ENCODE peak calls at places on chromosomes 5 and 9, in five cellular contexts. One of them, this sample, is unnamed.
A peak's percentile ranks its signal among the peaks of the same experiment; 100 is the strongest.

GRCh38 chr5:96997265-96997859 is 61.5 kb downstream of the LNPEP start:
- DNase-seq in uterus: no peak
- DNase-seq in left ventricle myocardium inferior: no peak
- DNase-seq in tibial artery: no peak
- DNase-seq in CD8-positive, alpha-beta T cell: no peak
- DNase-seq in this sample: no peak

GRCh38 chr5:143023447-143024096 is 253.4 kb downstream of the ARHGAP26 start:
- DNase-seq in left ventricle myocardium inferior: peak; percentile 79
- DNase-seq in uterus: peak; percentile 47
- DNase-seq in CD8-positive, alpha-beta T cell: no peak
- DNase-seq in tibial artery: peak; percentile 24
- DNase-seq in this sample: no peak

GRCh38 chr9:109085510-109085909 is 34.2 kb downstream of the TMEM245 start:
- DNase-seq in uterus: no peak
- DNase-seq in CD8-positive, alpha-beta T cell: no peak
- DNase-seq in tibial artery: no peak
- DNase-seq in left ventricle myocardium inferior: no peak
- DNase-seq in this sample: no peak

GRCh38 chr5:3833566-3833965 is 237.9 kb downstream of the IRX1 start:
- DNase-seq in left ventricle myocardium inferior: no peak
- DNase-seq in tibial artery: no peak
- DNase-seq in CD8-positive, alpha-beta T cell: no peak
- DNase-seq in uterus: no peak
- DNase-seq in this sample: no peak

GRCh38 chr9:17433526-17433925 is 145.3 kb upstream of the SH3GL2 start:
- DNase-seq in left ventricle myocardium inferior: no peak
- DNase-seq in tibial artery: no peak
- DNase-seq in CD8-positive, alpha-beta T cell: no peak
- DNase-seq in uterus: no peak
- DNase-seq in this sample: no peak

GRCh38 chr5:173228639-173229380 is 6.2 kb downstream of the NKX2-5 start:
- DNase-seq in tibial artery: no peak
- DNase-seq in CD8-positive, alpha-beta T cell: no peak
- DNase-seq in uterus: no peak
- DNase-seq in left ventricle myocardium inferior: no peak
- DNase-seq in this sample: no peak

GRCh38 chr9:114224247-114224610 is 68.9 kb downstream of the COL27A1 start:
- DNase-seq in left ventricle myocardium inferior: no peak
- DNase-seq in tibial artery: no peak
- DNase-seq in CD8-positive, alpha-beta T cell: no peak
- DNase-seq in uterus: no peak
- DNase-seq in this sample: no peak

GRCh38 chr9:31519011-31519410 is 865.4 kb upstream of the ACO1 start:
- DNase-seq in uterus: no peak
- DNase-seq in left ventricle myocardium inferior: no peak
- DNase-seq in tibial artery: no peak
- DNase-seq in CD8-positive, alpha-beta T cell: no peak
- DNase-seq in this sample: no peak

GRCh38 chr5:56006094-56006493 is 11.3 kb upstream of the IL6ST start:
- DNase-seq in left ventricle myocardium inferior: no peak
- DNase-seq in CD8-positive, alpha-beta T cell: no peak
- DNase-seq in tibial artery: no peak
- DNase-seq in uterus: no peak
- DNase-seq in this sample: no peak

GRCh38 chr5:149881069-149881622 is 63.4 kb downstream of the PDE6A start:
- DNase-seq in uterus: no peak
- DNase-seq in CD8-positive, alpha-beta T cell: no peak
- DNase-seq in left ventricle myocardium inferior: no peak
- DNase-seq in tibial artery: no peak
- DNase-seq in this sample: no peak

GRCh38 chr5:127820910-127821553 is 117.8 kb downstream of the CCDC192 start:
- DNase-seq in tibial artery: no peak
- DNase-seq in left ventricle myocardium inferior: no peak
- DNase-seq in uterus: no peak
- DNase-seq in CD8-positive, alpha-beta T cell: no peak
- DNase-seq in this sample: no peak

GRCh38 chr5:131353991-131354390 is 90.1 kb downstream of the CDC42SE2 start:
- DNase-seq in CD8-positive, alpha-beta T cell: no peak
- DNase-seq in left ventricle myocardium inferior: no peak
- DNase-seq in uterus: no peak
- DNase-seq in tibial artery: no peak
- DNase-seq in this sample: no peak

GRCh38 chr9:87152206-87152605 is 204.9 kb upstream of the GAS1 start:
- DNase-seq in left ventricle myocardium inferior: no peak
- DNase-seq in tibial artery: no peak
- DNase-seq in uterus: no peak
- DNase-seq in CD8-positive, alpha-beta T cell: no peak
- DNase-seq in this sample: no peak

GRCh38 chr9:87147803-87148202 is 200.5 kb upstream of the GAS1 start:
- DNase-seq in uterus: no peak
- DNase-seq in CD8-positive, alpha-beta T cell: no peak
- DNase-seq in tibial artery: no peak
- DNase-seq in left ventricle myocardium inferior: no peak
- DNase-seq in this sample: no peak

GRCh38 chr9:87149794-87150193 is 202.5 kb upstream of the GAS1 start:
- DNase-seq in left ventricle myocardium inferior: no peak
- DNase-seq in uterus: no peak
- DNase-seq in CD8-positive, alpha-beta T cell: no peak
- DNase-seq in tibial artery: no peak
- DNase-seq in this sample: no peak

DNA sequence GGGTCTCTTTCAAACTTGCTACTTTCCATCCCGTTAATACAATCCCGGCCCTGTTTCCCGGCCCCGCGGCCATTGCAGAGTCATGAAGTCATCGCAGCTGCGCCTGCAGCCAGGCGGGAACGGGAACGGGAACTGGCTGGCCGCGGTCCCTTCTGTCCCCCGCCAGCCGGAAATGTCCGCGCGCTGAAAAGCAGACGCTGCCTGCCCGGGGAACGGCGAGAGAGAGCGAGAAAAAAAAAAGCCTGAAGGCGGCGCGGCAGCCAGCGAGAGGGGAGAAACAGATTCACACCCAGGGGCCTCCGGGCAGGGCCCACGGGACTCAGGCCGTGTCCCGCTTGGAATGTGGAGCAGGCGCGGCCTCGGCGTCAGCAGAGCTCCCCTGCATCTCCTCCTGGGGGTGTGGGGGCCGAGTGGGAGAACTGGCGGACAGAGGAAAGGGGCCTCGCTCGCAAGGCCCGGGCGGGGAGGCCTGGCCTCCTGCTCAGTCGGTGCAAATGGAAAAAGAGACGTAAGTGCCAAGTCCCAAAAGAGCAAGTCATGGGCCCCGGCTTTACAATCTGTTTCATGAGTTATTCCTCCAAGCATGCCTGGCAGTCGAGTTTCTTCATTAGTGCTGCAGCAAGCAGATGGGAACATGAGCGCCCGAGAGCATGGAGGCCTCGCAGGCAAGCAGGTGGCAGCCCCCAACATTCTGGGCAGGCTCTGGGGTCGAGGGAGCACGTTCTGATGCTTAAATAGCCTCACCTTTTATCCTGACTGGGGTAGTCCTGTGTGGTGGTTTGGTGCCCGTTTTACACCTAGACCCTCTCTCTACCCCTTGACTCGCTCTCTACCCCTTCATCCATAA is 201.3 kb upstream of the GAS1 start:
- DNase-seq in CD8-positive, alpha-beta T cell: no peak
- DNase-seq in uterus: peak; percentile 86
- DNase-seq in tibial artery: peak; percentile 86
- DNase-seq in left ventricle myocardium inferior: peak; percentile 89
- DNase-seq in this sample: peak; percentile 50
- H3K27ac ChIP-seq in CD8-positive, alpha-beta T cell: no peak overlapping the region
- H3K27ac ChIP-seq in uterus: peak overlapping the region; percentile 90
- H3K27ac ChIP-seq in tibial artery: peak overlapping the region; percentile 93
- H3K27ac ChIP-seq in left ventricle myocardium inferior: peak overlapping the region; percentile 87
- H3K27ac ChIP-seq in this sample: peak overlapping the region; percentile 73

GRCh38 chr9:74887041-74887980 is at the start of gene TRPM6:
- DNase-seq in left ventricle myocardium inferior: peak; percentile 86
- DNase-seq in CD8-positive, alpha-beta T cell: peak; percentile 56
- DNase-seq in uterus: peak; percentile 63
- DNase-seq in tibial artery: peak; percentile 78
- DNase-seq in this sample: peak; percentile 85
- TF ChIP-seq CTCF in left ventricle myocardium inferior: no peak
- TF ChIP-seq CTCF in CD8-positive, alpha-beta T cell: no peak
- TF ChIP-seq CTCF in uterus: no peak
- TF ChIP-seq CTCF in tibial artery: no peak
- TF ChIP-seq CTCF in this sample: no peak

GRCh38 chr5:138495351-138495750 is 30.1 kb downstream of the EGR1 start:
- DNase-seq in uterus: no peak
- DNase-seq in left ventricle myocardium inferior: no peak
- DNase-seq in tibial artery: no peak
- DNase-seq in CD8-positive, alpha-beta T cell: no peak
- DNase-seq in this sample: no peak
- H3K4me1 ChIP-seq in uterus: no peaks in the 10 kb centered on the region
- H3K4me1 ChIP-seq in left ventricle myocardium inferior: peaks cover 24% of the 10 kb centered on the region
- H3K4me1 ChIP-seq in tibial artery: peaks cover 19% of the 10 kb centered on the region
- H3K4me1 ChIP-seq in CD8-positive, alpha-beta T cell: peaks cover 19% of the 10 kb centered on the region
- H3K4me1 ChIP-seq in this sample: peaks cover 12% of the 10 kb centered on the region

GRCh38 chr5:141512390-141513020 is 23.6 kb downstream of the PCDHGC5 start:
- DNase-seq in uterus: peak; percentile 76
- DNase-seq in tibial artery: peak; percentile 87
- DNase-seq in CD8-positive, alpha-beta T cell: peak; percentile 91
- DNase-seq in left ventricle myocardium inferior: peak; percentile 84
- DNase-seq in this sample: peak; percentile 90
- H3K27ac ChIP-seq in uterus: peak overlapping the region; percentile 97
- H3K27ac ChIP-seq in tibial artery: peak overlapping the region; percentile 91
- H3K27ac ChIP-seq in CD8-positive, alpha-beta T cell: no peak overlapping the region
- H3K27ac ChIP-seq in left ventricle myocardium inferior: peak overlapping the region; percentile 90
- H3K27ac ChIP-seq in this sample: peak overlapping the region; percentile 72

GRCh38 chr9:77429928-77430327 is 218.2 kb downstream of the GNA14 start:
- DNase-seq in uterus: no peak
- DNase-seq in left ventricle myocardium inferior: no peak
- DNase-seq in tibial artery: no peak
- DNase-seq in CD8-positive, alpha-beta T cell: no peak
- DNase-seq in this sample: no peak

GRCh38 chr9:77435688-77436087 is 212.4 kb downstream of the GNA14 start:
- DNase-seq in left ventricle myocardium inferior: no peak
- DNase-seq in uterus: no peak
- DNase-seq in CD8-positive, alpha-beta T cell: no peak
- DNase-seq in tibial artery: no peak
- DNase-seq in this sample: no peak

GRCh38 chr9:77432053-77432452 is 216.1 kb downstream of the GNA14 start:
- DNase-seq in tibial artery: no peak
- DNase-seq in CD8-positive, alpha-beta T cell: no peak
- DNase-seq in left ventricle myocardium inferior: no peak
- DNase-seq in uterus: no peak
- DNase-seq in this sample: no peak

GRCh38 chr9:77435272-77435671 is 212.8 kb downstream of the GNA14 start:
- DNase-seq in uterus: no peak
- DNase-seq in tibial artery: no peak
- DNase-seq in left ventricle myocardium inferior: no peak
- DNase-seq in CD8-positive, alpha-beta T cell: no peak
- DNase-seq in this sample: no peak

GRCh38 chr9:77433675-77434445 is 214.3 kb downstream of the GNA14 start:
- DNase-seq in left ventricle myocardium inferior: peak; percentile 56
- DNase-seq in CD8-positive, alpha-beta T cell: peak; percentile 55
- DNase-seq in tibial artery: peak; percentile 60
- DNase-seq in uterus: peak; percentile 68
- DNase-seq in this sample: peak; percentile 58
- TF ChIP-seq CTCF in left ventricle myocardium inferior: peak; percentile 95
- TF ChIP-seq CTCF in CD8-positive, alpha-beta T cell: peak; percentile 88
- TF ChIP-seq CTCF in tibial artery: peak; percentile 94
- TF ChIP-seq CTCF in uterus: peak; percentile 96
- TF ChIP-seq CTCF in this sample: peak; percentile 76

DNA sequence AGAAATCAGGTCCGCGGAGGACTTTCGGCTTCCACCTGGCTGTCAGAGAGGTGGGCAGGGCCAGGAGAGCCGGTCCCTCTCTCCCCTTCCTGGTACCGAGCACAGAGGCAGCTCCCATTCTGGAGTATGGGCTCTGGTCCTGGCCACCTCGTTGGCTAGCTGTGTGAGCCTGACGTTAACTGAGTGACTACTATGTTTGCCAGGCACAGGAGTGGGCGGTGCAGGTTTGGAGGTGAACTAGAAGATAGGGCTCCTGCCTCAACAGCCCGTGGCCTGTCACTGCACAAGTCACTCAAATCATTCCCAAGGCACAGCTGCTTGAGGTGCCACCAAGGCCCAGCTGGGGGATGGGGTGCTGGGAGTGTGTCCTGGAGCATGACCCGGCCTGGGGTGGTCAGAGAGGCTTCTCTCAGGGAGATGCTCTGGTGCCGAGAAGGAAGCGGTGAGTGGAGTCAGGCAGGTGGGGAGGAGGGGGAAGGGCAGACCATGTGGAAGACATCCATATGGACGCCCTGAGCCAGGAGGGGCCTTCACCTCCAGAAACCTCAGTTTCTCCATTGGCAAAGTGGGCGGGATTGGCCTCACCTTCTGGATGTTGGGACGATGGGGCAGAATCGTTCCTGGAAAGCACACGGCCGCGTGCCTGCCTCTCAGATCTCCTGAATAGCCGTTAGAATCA is 39.5 kb downstream of the NCS1 start:
- DNase-seq in CD8-positive, alpha-beta T cell: no peak
- DNase-seq in tibial artery: no peak
- DNase-seq in left ventricle myocardium inferior: no peak
- DNase-seq in uterus: no peak
- DNase-seq in this sample: no peak
- H3K4me1 ChIP-seq in CD8-positive, alpha-beta T cell: no peaks in the 10 kb centered on the region
- H3K4me1 ChIP-seq in tibial artery: peaks cover 28% of the 10 kb centered on the region
- H3K4me1 ChIP-seq in left ventricle myocardium inferior: no peaks in the 10 kb centered on the region
- H3K4me1 ChIP-seq in uterus: peaks cover 6% of the 10 kb centered on the region
- H3K4me1 ChIP-seq in this sample: no peaks in the 10 kb centered on the region

GRCh38 chr5:72383280-72384205 is 63.4 kb downstream of the PTCD2 start:
- DNase-seq in uterus: no peak
- DNase-seq in tibial artery: no peak
- DNase-seq in CD8-positive, alpha-beta T cell: no peak
- DNase-seq in left ventricle myocardium inferior: no peak
- DNase-seq in this sample: no peak

GRCh38 chr5:72388652-72389051 is 68.5 kb downstream of the PTCD2 start:
- DNase-seq in tibial artery: no peak
- DNase-seq in left ventricle myocardium inferior: peak; percentile 39
- DNase-seq in uterus: peak; percentile 71
- DNase-seq in CD8-positive, alpha-beta T cell: no peak
- DNase-seq in this sample: no peak

GRCh38 chr5:72390836-72391235 is 70.7 kb downstream of the PTCD2 start:
- DNase-seq in left ventricle myocardium inferior: no peak
- DNase-seq in CD8-positive, alpha-beta T cell: no peak
- DNase-seq in uterus: no peak
- DNase-seq in tibial artery: no peak
- DNase-seq in this sample: no peak

GRCh38 chr5:72387985-72388384 is 67.8 kb downstream of the PTCD2 start:
- DNase-seq in left ventricle myocardium inferior: no peak
- DNase-seq in tibial artery: no peak
- DNase-seq in CD8-positive, alpha-beta T cell: no peak
- DNase-seq in uterus: no peak
- DNase-seq in this sample: no peak

DNA sequence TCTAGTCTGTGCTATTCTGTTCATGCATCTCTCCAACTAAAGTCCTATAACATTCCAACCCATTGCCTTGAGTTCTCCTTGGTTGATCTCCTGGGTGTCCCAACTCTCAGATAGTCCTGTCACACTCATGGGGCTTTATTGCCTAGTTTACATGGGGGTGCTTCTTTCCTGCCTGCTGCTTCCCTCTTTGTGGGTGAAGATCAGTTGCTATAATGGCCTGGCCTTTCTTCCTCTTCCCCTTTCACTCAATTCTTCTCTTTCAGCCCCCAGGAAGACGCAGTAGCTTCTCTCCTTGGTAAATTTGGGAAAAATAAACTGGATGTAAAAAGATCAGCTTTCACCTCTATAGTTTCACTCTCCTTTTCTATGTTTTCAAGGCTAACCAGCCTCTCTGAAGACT is 66.5 kb downstream of the PTCD2 start:
- DNase-seq in CD8-positive, alpha-beta T cell: no peak
- DNase-seq in left ventricle myocardium inferior: no peak
- DNase-seq in tibial artery: no peak
- DNase-seq in uterus: no peak
- DNase-seq in this sample: no peak
- H3K27ac ChIP-seq in CD8-positive, alpha-beta T cell: no peak overlapping the region
- H3K27ac ChIP-seq in left ventricle myocardium inferior: no peak overlapping the region
- H3K27ac ChIP-seq in tibial artery: no peak overlapping the region
- H3K27ac ChIP-seq in uterus: no peak overlapping the region
- H3K27ac ChIP-seq in this sample: no peak overlapping the region